ENCODE peak calls at places on chromosomes 5 and 9, in nine cellular contexts. C, J, X, I, V, Q, O, N and K are unnamed samples.

GRCh38 chr5:139745800-139746690 is 49.6 kb upstream of the PSD2 start:
- DNase-seq in O (peak; percentile 72), X (peak; percentile 84), J (peak; percentile 58), C (no peak), V (peak; percentile 86), N (peak; percentile 60), Q (peak; percentile 49), I (no peak), K (peak; percentile 66)

GRCh38 chr5:60961685-60962084 is 16.7 kb downstream of the NDUFAF2 start:
- DNase-seq in N (no peak), C (no peak), I (no peak), J (no peak), Q (peak; percentile 1), X (no peak), O (peak; percentile 60), V (peak; percentile 13), K (no peak)

GRCh38 chr5:120375248-120375647 is 88.9 kb upstream of the PRR16 start:
- DNase-seq in N (no peak), Q (no peak), I (no peak), C (no peak), V (no peak), J (no peak), O (peak; percentile 9), X (peak; percentile 20), K (no peak)

GRCh38 chr5:120507826-120508463 is 43.8 kb downstream of the PRR16 start:
- DNase-seq in V (no peak), Q (no peak), N (no peak), J (no peak), I (no peak), O (no peak), X (peak; percentile 18), C (no peak), K (no peak)

GRCh38 chr5:160833806-160834205 is 18.2 kb downstream of the ATP10B start:
- DNase-seq in N (no peak), C (peak; percentile 41), J (no peak), X (no peak), O (no peak), V (no peak), Q (no peak), I (no peak), K (no peak)

GRCh38 chr5:149646564-149646963 is 65.3 kb downstream of the ARHGEF37 start:
- DNase-seq in V (no peak), C (no peak), J (peak; percentile 48), Q (no peak), I (no peak), N (no peak), O (no peak), X (no peak), K (no peak)

GRCh38 chr5:141420855-141421488 is at the start of gene PCDHGA11:
- DNase-seq in O (peak; percentile 77), C (no peak), V (peak; percentile 65), Q (peak; percentile 60), N (no peak), J (no peak), I (no peak), X (peak; percentile 57), K (peak; percentile 67)

GRCh38 chr9:136080716-136081112 is 14.4 kb downstream of the NACC2 start:
- DNase-seq in I (no peak), V (no peak), C (no peak), O (no peak), N (no peak), J (no peak), X (no peak), Q (no peak), K (no peak)

GRCh38 chr5:67147768-67148167 is 48.8 kb downstream of the CD180 start:
- DNase-seq in N (no peak), C (no peak), V (no peak), O (peak; percentile 44), X (no peak), Q (no peak), J (no peak), I (no peak), K (no peak)

GRCh38 chr9:3251309-3251708 is 274.5 kb downstream of the RFX3 start:
- DNase-seq in V (no peak), J (no peak), O (no peak), X (no peak), C (no peak), I (no peak), Q (no peak), N (no peak), K (no peak)

GRCh38 chr5:139193928-139194327 is 4.2 kb downstream of the SIL1 start:
- DNase-seq in X (no peak), O (peak; percentile 18), I (no peak), C (no peak), V (no peak), J (no peak), N (no peak), Q (peak; percentile 31), K (no peak)

GRCh38 chr5:170405822-170406221 is 16.7 kb upstream of the KCNMB1 start:
- DNase-seq in J (no peak), X (no peak), Q (no peak), I (no peak), N (no peak), O (no peak), V (no peak), C (no peak), K (no peak)

GRCh38 chr9:109889456-109889855 is 109.5 kb downstream of the PALM2AKAP2 start:
- DNase-seq in Q (no peak), N (no peak), V (no peak), C (peak; percentile 65), X (no peak), I (no peak), J (no peak), O (peak; percentile 42), K (no peak)

GRCh38 chr9:69066955-69067354 is 31.4 kb downstream of the FXN start:
- DNase-seq in Q (no peak), J (no peak), V (no peak), X (no peak), C (no peak), O (no peak), N (no peak), I (no peak), K (no peak)

GRCh38 chr5:181265092-181265671 is 4.2 kb upstream of the TRIM52 start:
- DNase-seq in O (no peak), V (no peak), X (no peak), I (peak; percentile 11), J (no peak), N (no peak), Q (no peak), C (no peak), K (no peak)

GRCh38 chr9:109253241-109253636 is 67.6 kb downstream of the EPB41L4B start:
- DNase-seq in J (no peak), V (no peak), C (no peak), O (no peak), X (no peak), N (no peak), Q (no peak), I (no peak), K (no peak)

GRCh38 chr9:74577956-74578355 is 80.8 kb downstream of the RORB start:
- DNase-seq in C (no peak), Q (no peak), V (no peak), I (no peak), N (no peak), J (no peak), X (peak; percentile 13), O (peak; percentile 5), K (no peak)

GRCh38 chr5:132309679-132310078 is 15.5 kb downstream of the SLC22A4 start:
- DNase-seq in I (no peak), O (no peak), N (no peak), X (no peak), C (no peak), J (no peak), Q (no peak), V (peak; percentile 15), K (no peak)

GRCh38 chr9:70949239-70949638 is 172.2 kb downstream of the TRPM3 start:
- DNase-seq in N (no peak), C (no peak), J (no peak), X (no peak), O (no peak), Q (no peak), I (no peak), V (no peak), K (no peak)

GRCh38 chr9:69379250-69379982 is 54.4 kb downstream of the ENTREP1 start:
- DNase-seq in Q (no peak), N (no peak), J (no peak), I (no peak), V (peak; percentile 73), X (peak; percentile 50), O (peak; percentile 69), C (peak; percentile 32), K (no peak)

GRCh38 chr5:150118561-150119229 is 32.3 kb upstream of the CSF1R start:
- DNase-seq in O (no peak), V (no peak), C (no peak), I (no peak), N (no peak), Q (no peak), X (no peak), J (peak; percentile 2), K (peak; percentile 31)